ENCODE peak calls at places on chromosomes 12 and 14, in eight cellular contexts. F is colonic mucosa, D is lung, J is stomach, P is HL-60, C is tibial nerve, Z is right cardiac atrium, V is fibroblast of lung. O is an unnamed sample.

GRCh38 chr14:29311983-29312382 is 545.4 kb downstream of the FOXG1 start:
- DNase-seq in J (no peak), V (no peak), F (no peak), C (no peak), Z (no peak), P (no peak), D (no peak), O (no peak)

GRCh38 chr12:105740970-105741725 is 397.6 kb downstream of the NUAK1 start:
- DNase-seq in F (no peak), P (no peak), J (no peak), D (no peak), C (no peak), Z (peak; percentile 82), V (peak; percentile 28), O (peak; percentile 47)

GRCh38 chr12:121816925-121817647 is 13.3 kb downstream of the SETD1B start:
- DNase-seq in V (no peak), C (no peak), Z (no peak), F (no peak), P (no peak), J (no peak), D (no peak), O (peak; percentile 55)

GRCh38 chr12:26036877-26037276 is 78.4 kb downstream of the RASSF8 start:
- DNase-seq in P (no peak), V (no peak), C (no peak), J (no peak), F (no peak), Z (no peak), D (no peak), O (no peak)

GRCh38 chr12:85784096-85784720 is 52.0 kb downstream of the RASSF9 start:
- DNase-seq in J (no peak), D (no peak), Z (no peak), C (no peak), F (no peak), P (no peak), V (peak; percentile 26), O (no peak)

GRCh38 chr14:61598980-61599379 is 96.3 kb upstream of the HIF1A start:
- DNase-seq in Z (no peak), J (no peak), D (no peak), V (no peak), C (no peak), P (peak; percentile 29), F (no peak), O (no peak)

GRCh38 chr12:195951-196350 is 18.0 kb downstream of the SLC6A12 start:
- DNase-seq in P (no peak), F (no peak), V (no peak), Z (no peak), J (no peak), D (no peak), C (no peak), O (no peak)

GRCh38 chr14:90979451-90979850 is 81.0 kb downstream of the RPS6KA5 start:
- DNase-seq in V (no peak), J (no peak), D (no peak), C (no peak), P (no peak), F (no peak), Z (no peak), O (no peak)

GRCh38 chr14:70857499-70857895 is 48.2 kb upstream of the MAP3K9 start:
- DNase-seq in V (no peak), Z (no peak), F (no peak), C (no peak), J (no peak), P (no peak), D (no peak), O (no peak)

GRCh38 chr12:32895688-32896437 is 714 bp downstream of the PKP2 start:
- DNase-seq in P (no peak), F (peak; percentile 76), D (no peak), J (peak; percentile 47), V (no peak), Z (peak; percentile 66), C (no peak), O (peak; percentile 58)

GRCh38 chr12:11906284-11906935 is 164.3 kb upstream of the BCL2L14 start:
- DNase-seq in Z (no peak), D (no peak), F (no peak), J (no peak), C (no peak), V (no peak), P (no peak), O (no peak)

GRCh38 chr14:78448483-78449094 is 278.4 kb downstream of the NRXN3 start:
- DNase-seq in F (peak; percentile 57), Z (peak; percentile 46), D (peak; percentile 29), C (peak; percentile 13), V (peak; percentile 1), J (peak; percentile 53), P (peak; percentile 9), O (peak; percentile 27)

GRCh38 chr12:110766311-110767154 is 23.8 kb upstream of the PPP1CC start:
- DNase-seq in P (no peak), C (no peak), Z (no peak), V (peak; percentile 35), D (no peak), F (no peak), J (no peak), O (no peak)

GRCh38 chr14:58805605-58806358 is 168.0 kb downstream of the DACT1 start:
- DNase-seq in C (no peak), Z (no peak), F (peak; percentile 37), D (no peak), V (peak; percentile 63), P (no peak), J (no peak), O (no peak)

GRCh38 chr14:58643366-58643765 is 5.6 kb downstream of the DACT1 start:
- DNase-seq in F (no peak), P (no peak), D (no peak), J (no peak), V (no peak), Z (no peak), C (no peak), O (no peak)

GRCh38 chr14:104563191-104563741 is 16.3 kb upstream of the C14orf180 start:
- DNase-seq in D (no peak), P (no peak), F (no peak), V (no peak), C (no peak), Z (peak; percentile 48), J (no peak), O (no peak)

GRCh38 chr12:97082029-97082428 is 175.0 kb downstream of the NEDD1 start:
- DNase-seq in P (no peak), C (no peak), J (no peak), Z (no peak), D (no peak), F (no peak), V (no peak), O (no peak)

GRCh38 chr14:78836777-78837176 is 666.6 kb downstream of the NRXN3 start:
- DNase-seq in V (peak; percentile 46), P (peak; percentile 35), Z (peak; percentile 33), D (peak; percentile 34), C (no peak), J (peak; percentile 45), F (peak; percentile 49), O (no peak)

GRCh38 chr14:81330619-81331122 is 69.5 kb downstream of the STON2 start:
- DNase-seq in P (no peak), Z (no peak), C (no peak), F (no peak), D (no peak), J (no peak), V (no peak), O (no peak)

GRCh38 chr14:93879362-93879983 is 47.7 kb upstream of the FAM181A start:
- DNase-seq in C (no peak), J (no peak), V (no peak), Z (no peak), D (no peak), P (no peak), F (no peak), O (no peak)
- H3K4me3 ChIP-seq in C (no peak overlapping the region), J (peak overlapping the region; percentile 3), V (no peak overlapping the region), Z (no peak overlapping the region), D (no peak overlapping the region), P (no peak overlapping the region), F (no peak overlapping the region), O (no peak overlapping the region)

GRCh38 chr14:44897844-44898151 is 63.9 kb downstream of the KLHL28 start:
- DNase-seq in D (no peak), F (no peak), J (no peak), P (no peak), Z (no peak), V (peak; percentile 54), C (no peak), O (no peak)

GRCh38 chr14:44895716-44896115 is 66.0 kb downstream of the KLHL28 start:
- DNase-seq in J (no peak), P (no peak), C (no peak), F (no peak), V (peak; percentile 35), D (no peak), Z (no peak), O (no peak)

GRCh38 chr14:44896275-44897040 is 65.3 kb downstream of the KLHL28 start:
- DNase-seq in V (no peak), F (no peak), J (no peak), C (no peak), D (no peak), P (no peak), Z (no peak), O (no peak)

GRCh38 chr14:44897041-44897843 is 64.5 kb downstream of the KLHL28 start:
- DNase-seq in P (peak; percentile 98), Z (peak; percentile 100), D (peak; percentile 99), F (peak; percentile 99), J (peak; percentile 99), V (peak; percentile 97), C (peak; percentile 99), O (peak; percentile 98)

DNA sequence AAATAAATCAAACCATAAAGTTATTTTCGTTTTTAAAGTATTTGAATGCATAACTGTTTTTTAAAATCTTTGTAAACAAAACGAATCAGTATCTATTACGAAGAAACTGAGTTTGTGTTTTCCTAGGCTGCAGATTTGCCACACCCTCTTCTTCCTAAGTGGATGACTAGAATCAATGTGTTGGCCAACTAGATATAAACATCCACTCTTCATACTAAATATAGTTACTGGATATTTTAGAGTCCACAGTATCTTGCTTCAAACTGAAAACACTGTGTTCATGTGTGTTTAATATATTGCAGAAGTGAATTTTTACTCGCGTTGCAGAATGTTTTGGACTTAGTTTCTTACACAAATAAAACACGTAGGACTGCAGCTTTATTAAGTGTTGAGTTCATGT is 63.2 kb downstream of the KLHL28 start:
- DNase-seq in D (no peak), P (no peak), Z (no peak), F (no peak), V (peak; percentile 54), C (no peak), J (no peak), O (no peak)
- H3K4me3 ChIP-seq in D (no peak overlapping the region), P (no peak overlapping the region), Z (peak overlapping the region; percentile 95), F (peak overlapping the region; percentile 90), V (peak overlapping the region; percentile 93), C (no peak overlapping the region), J (peak overlapping the region; percentile 74), O (peak overlapping the region; percentile 94)

GRCh38 chr14:30882431-30882830 is 8.1 kb downstream of the COCH start:
- DNase-seq in P (no peak), D (no peak), F (no peak), C (no peak), Z (no peak), J (no peak), V (peak; percentile 11), O (no peak)
- H3K4me3 ChIP-seq in P (no peak overlapping the region), D (no peak overlapping the region), F (no peak overlapping the region), C (no peak overlapping the region), Z (no peak overlapping the region), J (no peak overlapping the region), V (no peak overlapping the region), O (no peak overlapping the region)

DNA sequence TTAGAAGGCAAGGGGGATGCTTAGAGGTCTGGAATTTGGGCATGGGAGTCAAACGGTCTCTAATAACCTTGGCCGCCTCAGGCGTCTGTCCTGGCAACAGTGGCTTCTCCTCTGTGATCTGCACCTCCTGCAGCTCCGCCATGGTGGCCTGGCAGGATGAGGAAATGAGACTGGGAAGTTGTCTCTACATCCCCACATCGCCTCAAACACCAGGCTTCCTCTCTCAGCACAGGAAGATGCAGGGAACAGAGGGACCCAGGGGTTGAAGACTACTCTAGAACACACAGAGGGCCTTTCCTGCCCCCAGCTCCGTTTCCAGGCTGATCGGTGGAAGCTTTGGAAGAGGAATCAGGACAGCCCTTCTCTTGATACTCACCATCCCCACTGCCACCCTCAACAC is 1.7 kb downstream of the NDRG2 start:
- DNase-seq in J (no peak), P (no peak), F (no peak), V (no peak), D (no peak), Z (peak; percentile 64), C (no peak), O (peak; percentile 58)
- H3K4me3 ChIP-seq in J (peak overlapping the region; percentile 84), P (no peak overlapping the region), F (no peak overlapping the region), V (no peak overlapping the region), D (no peak overlapping the region), Z (peak overlapping the region; percentile 90), C (peak overlapping the region; percentile 75), O (peak overlapping the region; percentile 98)

O was measured in right lobe of liver.